ENCODE peak calls at places on chromosomes 1 and 21, in nine cellular contexts. E is central memory CD4-positive, alpha-beta T cell; T is activated CD4-positive, alpha-beta T cell treated with anti-CD3 and anti-CD28 coated beads for 24 hours; U is HCT116; V is ELR; R is glomerular endothelial cell; J is GM13976; D is psoas muscle; C is GOT3. A is an unnamed sample.

GRCh38 chr1:80893140-80893539 is 907.6 kb upstream of the ADGRL2 start:
- DNase-seq in E (no peak), T (no peak), U (no peak), V (no peak), R (no peak), J (peak), D (no peak), C (no peak), A (no peak)

GRCh38 chr1:1779691-1780597 is 1.7 kb upstream of the NADK start:
- DNase-seq in E (peak), T (no peak), U (no peak), V (peak), R (no peak), J (peak), D (peak), C (no peak), A (peak)

GRCh38 chr1:119743308-119743707 is 25.4 kb downstream of the HMGCS2 start:
- DNase-seq in E (no peak), T (no peak), U (no peak), V (no peak), R (no peak), J (no peak), D (no peak), C (no peak), A (no peak)

GRCh38 chr21:16842716-16843115 is 670.1 kb upstream of the CXADR start:
- DNase-seq in E (no peak), T (no peak), U (no peak), V (peak), R (no peak), J (no peak), D (no peak), C (no peak), A (peak)

GRCh38 chr1:32888677-32889420 is 2.6 kb downstream of the HPCA start:
- DNase-seq in E (no peak), T (no peak), U (no peak), V (no peak), R (no peak), J (no peak), D (no peak), C (no peak), A (no peak)

GRCh38 chr1:37739222-37739621 is 25.7 kb downstream of the EPHA10 start:
- DNase-seq in E (no peak), T (no peak), U (peak), V (peak), R (no peak), J (no peak), D (no peak), C (no peak), A (no peak)

GRCh38 chr1:163914785-163915413 is 593.1 kb downstream of the NUF2 start:
- DNase-seq in E (no peak), T (no peak), U (no peak), V (no peak), R (no peak), J (peak), D (no peak), C (no peak), A (no peak)

GRCh38 chr1:8889103-8889846 is 10.8 kb upstream of the ENO1 start:
- DNase-seq in E (no peak), T (no peak), U (no peak), V (no peak), R (no peak), J (no peak), D (peak), C (no peak), A (peak)

GRCh38 chr1:224098007-224098406 is 15.9 kb upstream of the FBXO28 start:
- DNase-seq in E (no peak), T (no peak), U (no peak), V (no peak), R (no peak), J (no peak), D (no peak), C (no peak), A (no peak)

GRCh38 chr1:43381609-43382008 is 8.0 kb downstream of the MED8 start:
- DNase-seq in E (no peak), T (no peak), U (no peak), V (no peak), R (no peak), J (no peak), D (no peak), C (no peak), A (no peak)

GRCh38 chr1:204817341-204817740 is 53.3 kb upstream of the NFASC start:
- DNase-seq in E (no peak), T (no peak), U (no peak), V (no peak), R (no peak), J (no peak), D (no peak), C (no peak), A (no peak)

GRCh38 chr1:2787163-2787911 is 14.2 kb downstream of the TTC34 start:
- DNase-seq in E (no peak), T (no peak), U (no peak), V (no peak), R (no peak), J (no peak), D (peak), C (no peak), A (no peak)

GRCh38 chr1:66088787-66089186 is 296.1 kb downstream of the PDE4B start:
- DNase-seq in E (no peak), T (no peak), U (no peak), V (no peak), R (no peak), J (no peak), D (no peak), C (no peak), A (no peak)

GRCh38 chr1:238063454-238063853 is 172.7 kb upstream of the ZP4 start:
- DNase-seq in E (no peak), T (no peak), U (no peak), V (peak), R (no peak), J (no peak), D (no peak), C (no peak), A (no peak)

GRCh38 chr21:18493420-18493819 is 89.8 kb upstream of the TMPRSS15 start:
- DNase-seq in E (no peak), T (no peak), U (no peak), V (no peak), R (no peak), J (no peak), D (no peak), C (no peak), A (no peak)

GRCh38 chr1:230153655-230154296 is 86.7 kb downstream of the GALNT2 start:
- DNase-seq in E (no peak), T (no peak), U (no peak), V (no peak), R (no peak), J (no peak), D (no peak), C (peak), A (peak)

GRCh38 chr1:164320780-164321683 is 238.0 kb upstream of the PBX1 start:
- DNase-seq in E (no peak), T (no peak), U (no peak), V (no peak), R (no peak), J (no peak), D (peak), C (no peak), A (peak)

GRCh38 chr21:33659550-33659949 is 17.2 kb downstream of the ITSN1 start:
- DNase-seq in E (no peak), T (no peak), U (no peak), V (no peak), R (no peak), J (no peak), D (no peak), C (no peak), A (no peak)

GRCh38 chr21:34166468-34166867 is 93.1 kb downstream of the MRPS6 start:
- DNase-seq in E (no peak), T (no peak), U (no peak), V (no peak), R (no peak), J (no peak), D (no peak), C (no peak), A (no peak)

GRCh38 chr1:214002472-214002871 is 14.7 kb downstream of the PROX1 start:
- DNase-seq in E (no peak), T (no peak), U (no peak), V (peak), R (peak), J (no peak), D (no peak), C (no peak), A (no peak)

GRCh38 chr1:27650527-27651175 is 15.7 kb upstream of the FGR start:
- DNase-seq in E (no peak), T (no peak), U (peak), V (peak), R (no peak), J (no peak), D (no peak), C (no peak), A (peak)

GRCh38 chr1:114632427-114632826 is 37.4 kb downstream of the DENND2C start:
- DNase-seq in E (no peak), T (no peak), U (no peak), V (no peak), R (no peak), J (no peak), D (no peak), C (no peak), A (no peak)

GRCh38 chr1:86704972-86705632 is 726 bp downstream of the SH3GLB1 start:
- DNase-seq in E (peak), T (no peak), U (peak), V (peak), R (no peak), J (peak), D (peak), C (peak), A (peak)

GRCh38 chr1:31633117-31633516 is 11.6 kb downstream of the PEF1 start:
- DNase-seq in E (no peak), T (no peak), U (no peak), V (peak), R (no peak), J (peak), D (peak), C (no peak), A (no peak)

GRCh38 chr1:28580706-28581530 is 11.1 kb upstream of the RAB42 start:
- DNase-seq in E (peak), T (no peak), U (no peak), V (peak), R (no peak), J (peak), D (no peak), C (no peak), A (peak)

GRCh38 chr1:12650001-12650421 is 6.1 kb downstream of the AADACL4 start:
- DNase-seq in E (no peak), T (no peak), U (no peak), V (no peak), R (no peak), J (no peak), D (no peak), C (no peak), A (no peak)